ENCODE peak calls at places on chromosomes 11 and 22, in eight cellular contexts. S is CD8-positive, alpha-beta T cell; C is IMR-90; H is ascending aorta; U is body of pancreas; F is MM.1S; D is vagina; W is left ventricle myocardium inferior. L is an unnamed sample. For H3K4me1, the result is how much of the 10 kb centered on the place peaks cover.

GRCh38 chr11:45560935-45561330 is 104.5 kb downstream of the CHST1 start:
- DNase-seq in S (no peak), H (no peak), U (no peak), W (no peak), F (no peak), C (no peak), D (no peak), L (no peak)

GRCh38 chr22:50171319-50171964 is 911 bp downstream of the PANX2 start:
- DNase-seq in F (no peak), D (no peak), S (no peak), C (no peak), H (no peak), W (no peak), U (no peak), L (no peak)

GRCh38 chr22:41565403-41566054 is 4.7 kb downstream of the CSDC2 start:
- DNase-seq in F (no peak), U (peak), C (peak), D (no peak), H (no peak), S (no peak), W (no peak), L (peak)

GRCh38 chr11:76318744-76319384 is 62.1 kb downstream of the THAP12 start:
- DNase-seq in F (peak), D (no peak), H (no peak), C (peak), S (peak), U (peak), W (peak), L (peak)

GRCh38 chr11:16815047-16815767 is 76.8 kb downstream of the C11orf58 start:
- DNase-seq in S (no peak), W (peak), H (peak), C (peak), D (no peak), F (no peak), U (peak), L (peak)

GRCh38 chr22:46057206-46057605 is 80.2 kb upstream of the WNT7B start:
- DNase-seq in C (no peak), H (peak), D (no peak), S (no peak), U (peak), W (peak), F (peak), L (peak)

GRCh38 chr11:9155930-9156329 is 64.5 kb upstream of the SCUBE2 start:
- DNase-seq in S (no peak), H (no peak), U (no peak), F (no peak), W (no peak), C (no peak), D (no peak), L (no peak)

GRCh38 chr11:93517611-93518010 is 25.6 kb downstream of the SMCO4 start:
- DNase-seq in C (no peak), D (no peak), W (no peak), U (no peak), F (no peak), H (no peak), S (no peak), L (no peak)

GRCh38 chr11:20597924-20598484 is 1.4 kb upstream of the SLC6A5 start:
- DNase-seq in D (no peak), W (no peak), F (no peak), H (no peak), C (no peak), S (no peak), U (no peak), L (no peak)

GRCh38 chr11:11813288-11813962 is 28.3 kb upstream of the USP47 start:
- DNase-seq in S (no peak), C (peak), D (no peak), U (peak), H (no peak), F (no peak), W (no peak), L (peak)

GRCh38 chr11:118615996-118616395 is 8.6 kb downstream of the PHLDB1 start:
- DNase-seq in W (no peak), F (no peak), U (no peak), S (no peak), C (no peak), H (no peak), D (no peak), L (peak)
- H3K4me1 ChIP-seq in W (half or more), F (under half), U (half or more), S (under half), C (under half), H (under half), D (half or more), L (half or more)

GRCh38 chr11:112364962-112365481 is 104.4 kb upstream of the PLET1 start:
- DNase-seq in W (no peak), F (no peak), D (peak), U (no peak), C (peak), S (no peak), H (no peak), L (no peak)
- H3K27ac ChIP-seq in W (no peak), F (no peak), D (peak), U (no peak), C (peak), S (no peak), H (no peak), L (no peak)

GRCh38 chr11:69644962-69645675 is 4.2 kb downstream of the CCND1 start:
- DNase-seq in S (no peak), U (no peak), H (no peak), W (no peak), C (no peak), F (no peak), D (no peak), L (no peak)
- H3K4me3 ChIP-seq in S (no peak), U (no peak), H (no peak), W (peak), C (no peak), F (no peak), D (no peak), L (no peak)

DNA sequence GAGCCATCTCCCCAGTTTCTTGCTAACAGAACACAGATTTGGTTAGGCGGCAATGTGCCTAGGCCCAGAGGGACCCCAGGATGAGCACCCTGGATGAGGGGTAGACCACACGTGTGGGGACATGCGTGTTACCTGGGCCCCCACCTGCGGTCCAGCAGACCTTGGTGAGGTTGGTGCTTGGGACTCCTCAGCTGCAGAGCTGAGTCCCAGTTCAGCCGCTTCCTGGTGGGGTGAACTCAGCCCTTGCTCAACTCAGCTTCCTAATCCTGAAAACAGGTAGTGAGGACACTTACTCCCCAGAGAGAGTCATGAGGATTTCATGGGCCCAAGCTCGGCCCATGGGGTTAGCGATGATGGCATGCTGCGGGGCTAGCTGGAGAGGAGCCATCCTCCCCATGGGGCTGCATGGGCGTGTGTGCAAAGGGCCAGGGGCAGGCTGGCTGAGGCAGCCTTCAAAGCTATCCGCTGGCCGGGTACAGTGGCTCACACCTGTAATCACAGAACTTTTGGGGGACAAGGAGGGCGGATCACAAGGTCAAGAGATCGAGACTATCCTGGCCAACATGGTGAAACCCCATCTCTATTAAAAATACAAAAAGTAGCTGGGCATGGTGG is 46.9 kb upstream of the SHISAL1 start:
- DNase-seq in H (no peak), D (no peak), W (no peak), S (no peak), C (no peak), F (no peak), U (no peak), L (peak)
- H3K4me1 ChIP-seq in H (under half), D (under half), W (half or more), S (under half), C (under half), F (under half), U (under half), L (under half)

DNA sequence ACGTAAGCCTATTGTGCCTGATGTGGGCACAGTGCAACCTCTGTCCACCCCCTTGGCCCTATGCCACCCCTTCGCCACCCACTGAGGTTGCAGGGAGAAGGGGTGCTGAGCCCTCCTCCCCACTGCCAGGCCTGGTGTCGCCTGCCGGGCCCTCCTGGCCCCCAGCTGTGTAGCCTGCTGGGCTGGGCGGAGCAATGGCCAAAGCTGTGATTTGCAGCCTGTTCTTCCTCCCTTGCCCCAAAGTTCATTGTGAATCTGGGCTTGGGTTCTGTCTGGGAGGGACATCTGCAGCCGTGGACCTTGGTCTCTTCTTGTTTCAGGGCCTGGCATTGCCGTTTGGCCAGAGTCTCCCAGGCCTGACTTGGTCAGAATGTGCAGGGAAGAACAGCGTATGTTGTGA is 121.9 kb downstream of the PKNOX2 start:
- DNase-seq in C (no peak), S (no peak), H (no peak), D (no peak), U (peak), F (no peak), W (no peak), L (no peak)
- H3K27ac ChIP-seq in C (no peak), S (no peak), H (no peak), D (no peak), U (no peak), F (no peak), W (peak), L (no peak)

GRCh38 chr11:124878497-124879228 is 13.4 kb downstream of the ROBO3 start:
- DNase-seq in C (no peak), S (no peak), U (no peak), W (no peak), D (no peak), H (no peak), F (no peak), L (no peak)

GRCh38 chr11:124879229-124879998 is 14.2 kb downstream of the ROBO3 start:
- DNase-seq in W (no peak), U (no peak), S (no peak), H (no peak), F (no peak), C (no peak), D (no peak), L (no peak)

GRCh38 chr11:124875943-124876817 is 10.9 kb downstream of the ROBO3 start:
- DNase-seq in U (peak), D (no peak), F (peak), W (peak), H (peak), S (peak), C (peak), L (peak)

GRCh38 chr11:124876818-124877630 is 11.8 kb downstream of the ROBO3 start:
- DNase-seq in F (no peak), D (no peak), C (no peak), U (no peak), S (no peak), W (no peak), H (no peak), L (no peak)

DNA sequence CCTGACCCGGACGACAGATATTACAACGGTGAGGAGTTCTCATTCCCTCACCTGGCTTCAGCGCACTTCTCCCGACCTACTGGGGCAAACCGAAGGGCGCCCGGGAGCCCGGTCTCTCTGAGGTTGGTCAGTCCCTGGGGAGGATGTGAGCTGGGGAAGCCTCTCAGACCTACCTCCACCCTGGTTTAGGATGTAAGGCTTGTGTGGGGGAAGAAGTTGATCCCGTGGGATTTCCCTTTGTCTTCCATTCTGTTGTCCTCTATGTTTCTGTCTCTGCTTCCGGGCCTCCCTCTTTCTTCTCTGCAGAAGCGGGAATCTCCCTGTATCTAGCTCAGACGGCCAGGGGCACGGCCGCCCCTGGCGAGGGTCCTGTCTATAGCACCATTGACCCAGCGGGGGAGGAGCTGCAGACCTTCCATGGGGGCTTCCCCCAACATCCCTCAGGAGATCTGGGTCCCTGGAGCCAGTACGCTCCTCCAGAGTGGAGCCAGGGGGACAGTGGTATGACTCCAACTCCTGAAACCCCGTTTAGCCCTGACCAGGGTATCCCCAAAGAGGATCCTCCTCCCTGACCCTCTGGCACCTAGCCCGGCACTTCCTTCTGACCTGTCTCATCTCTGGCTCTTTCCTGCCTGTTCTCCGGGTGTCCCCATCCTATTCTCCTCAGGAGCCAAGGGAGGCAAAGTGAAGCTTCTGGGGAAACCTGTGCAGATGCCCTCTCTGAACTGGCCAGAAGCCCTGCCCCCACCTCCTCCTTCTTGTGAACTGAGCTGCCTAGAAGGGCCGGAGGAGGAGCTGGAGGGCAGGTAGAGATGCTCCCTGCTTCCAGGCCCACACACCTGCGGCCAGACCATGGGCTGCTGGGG is 12.6 kb downstream of the ROBO3 start:
- DNase-seq in W (no peak), C (no peak), H (no peak), F (no peak), U (no peak), S (no peak), D (no peak), L (peak)
- H3K4me3 ChIP-seq in W (peak), C (peak), H (peak), F (no peak), U (no peak), S (no peak), D (peak), L (no peak)

DNA sequence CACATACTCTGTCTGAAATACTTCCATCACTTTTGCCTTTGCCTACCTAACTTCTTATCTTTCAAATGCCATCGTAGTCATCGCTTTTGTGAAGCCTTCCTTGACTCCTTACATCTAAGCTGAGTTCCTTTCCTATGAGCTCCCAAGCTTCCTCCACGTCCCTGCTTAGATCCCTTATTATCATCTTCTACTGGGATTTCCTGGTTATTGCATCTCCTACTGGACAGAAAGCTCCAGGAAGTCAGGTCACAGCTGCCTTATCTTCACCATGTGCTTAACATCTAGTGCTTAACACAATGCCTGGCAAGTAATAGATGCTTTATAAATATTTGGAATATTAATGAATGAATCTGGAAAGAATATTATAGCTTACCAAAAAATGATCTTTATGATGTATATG is 5.9 kb downstream of the YPEL4 start:
- DNase-seq in H (no peak), C (peak), D (no peak), S (no peak), F (no peak), W (no peak), U (no peak), L (no peak)
- H3K4me1 ChIP-seq in H (under half), C (under half), D (half or more), S (under half), F (under half), W (half or more), U (under half), L (under half)

GRCh38 chr11:18204771-18205170 is 31.8 kb downstream of the SAA4 start:
- DNase-seq in C (no peak), D (no peak), H (no peak), W (no peak), U (no peak), S (no peak), F (no peak), L (no peak)

GRCh38 chr11:18204220-18204619 is 31.6 kb downstream of the MRGPRX4 start:
- DNase-seq in D (no peak), F (no peak), C (no peak), H (no peak), W (no peak), U (no peak), S (no peak), L (no peak)

GRCh38 chr11:18209058-18209457 is 27.5 kb downstream of the SAA4 start:
- DNase-seq in U (no peak), H (no peak), F (no peak), S (no peak), W (no peak), D (no peak), C (no peak), L (no peak)

DNA sequence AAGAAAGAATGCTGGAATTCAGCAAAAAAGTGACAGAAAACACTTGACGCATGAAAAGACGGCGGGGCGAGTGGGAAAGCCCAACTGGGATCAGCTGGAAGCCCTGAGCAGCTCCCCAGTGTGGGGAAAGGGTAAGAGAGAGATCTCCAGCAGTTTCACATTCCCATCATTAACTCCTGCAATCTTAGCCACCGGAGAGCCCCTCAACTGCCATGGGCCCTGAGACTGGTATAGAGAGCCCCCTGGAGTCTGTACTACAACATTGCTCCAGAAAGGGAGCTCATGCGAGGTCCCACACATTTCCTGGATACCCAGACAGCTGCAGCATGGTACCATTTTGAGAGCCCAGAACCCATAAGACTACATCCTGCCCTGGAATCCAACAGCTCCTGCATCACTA is 31.1 kb downstream of the MRGPRX4 start:
- DNase-seq in C (peak), S (no peak), H (no peak), U (no peak), W (no peak), F (no peak), D (no peak), L (no peak)
- H3K27ac ChIP-seq in C (no peak), S (no peak), H (no peak), U (no peak), W (no peak), F (no peak), D (no peak), L (no peak)

L was measured in adrenal gland.